ENCODE peak calls at places on chromosomes 3 and 15, in four cellular contexts. X, N, R and F are unnamed samples.

GRCh38 chr3:18389108-18389733 is 35.9 kb downstream of the SATB1 start:
- DNase-seq in R (no peak), N (no peak), X (no peak), F (no peak)

GRCh38 chr15:69300129-69300588 is 1.4 kb downstream of the PAQR5 start:
- DNase-seq in R (no peak), X (no peak), N (peak), F (no peak)

GRCh38 chr3:140013220-140013619 is 78.2 kb downstream of the CLSTN2 start:
- DNase-seq in R (no peak), X (peak), N (no peak), F (no peak)

GRCh38 chr15:41544650-41545015 is 576 bp upstream of the RPAP1 start:
- DNase-seq in R (peak), X (peak), N (peak), F (peak)

GRCh38 chr3:197547206-197547605 is 8.6 kb downstream of the BDH1 start:
- DNase-seq in N (peak), X (no peak), R (peak), F (no peak)

GRCh38 chr15:74616020-74616939 is 644 bp downstream of the CLK3 start:
- DNase-seq in N (peak), X (peak), R (peak), F (peak)

GRCh38 chr3:69628956-69629355 is 110.3 kb upstream of the MITF start:
- DNase-seq in X (no peak), R (no peak), N (no peak), F (no peak)

GRCh38 chr15:54803987-54804386 is 392.8 kb downstream of the RSL24D1 start:
- DNase-seq in R (no peak), X (no peak), N (no peak), F (no peak)

GRCh38 chr15:74928771-74929198 is 9.1 kb downstream of the COX5A start:
- DNase-seq in R (no peak), X (no peak), N (no peak), F (no peak)

GRCh38 chr3:64056616-64057165 is 33.4 kb upstream of the PSMD6 start:
- DNase-seq in X (no peak), R (no peak), N (no peak), F (no peak)

GRCh38 chr15:50116477-50116876 is 2.6 kb downstream of the ATP8B4 start:
- DNase-seq in R (peak), N (no peak), X (no peak), F (no peak)

GRCh38 chr3:46065294-46065705 is 38.0 kb upstream of the XCR1 start:
- DNase-seq in R (peak), N (peak), X (no peak), F (no peak)

GRCh38 chr15:60535743-60536142 is 56.8 kb upstream of the ICE2 start:
- DNase-seq in N (no peak), X (no peak), R (no peak), F (no peak)

GRCh38 chr3:43969944-43970343 is 271.7 kb upstream of the TOPAZ1 start:
- DNase-seq in X (no peak), N (no peak), R (no peak), F (no peak)

GRCh38 chr3:72274511-72275295 is 489.8 kb upstream of the PROK2 start:
- DNase-seq in R (peak), X (peak), N (peak), F (peak)

GRCh38 chr3:30704931-30705890 is 98.8 kb downstream of the TGFBR2 start:
- DNase-seq in X (no peak), N (no peak), R (no peak), F (no peak)

GRCh38 chr3:110027446-110027845 is 690.1 kb upstream of the DPPA4 start:
- DNase-seq in R (no peak), N (no peak), X (no peak), F (no peak)

GRCh38 chr3:55626284-55626675 is 139.2 kb upstream of the WNT5A start:
- DNase-seq in R (no peak), X (no peak), N (no peak), F (no peak)

GRCh38 chr3:16243706-16244490 is 20.8 kb downstream of the DPH3 start:
- DNase-seq in N (peak), X (no peak), R (no peak), F (no peak)

GRCh38 chr3:20040476-20041196 is 390 bp downstream of the KAT2B start:
- DNase-seq in N (peak), R (peak), X (peak), F (peak)
- TF ChIP-seq POLR2A in N (peak), R (no peak), X (no peak), F (peak)

GRCh38 chr3:158773845-158774542 is 27.9 kb upstream of the MFSD1 start:
- DNase-seq in N (no peak), X (no peak), R (no peak), F (no peak)
- TF ChIP-seq CTCF in N (no peak), X (no peak), R (no peak), F (no peak)

DNA sequence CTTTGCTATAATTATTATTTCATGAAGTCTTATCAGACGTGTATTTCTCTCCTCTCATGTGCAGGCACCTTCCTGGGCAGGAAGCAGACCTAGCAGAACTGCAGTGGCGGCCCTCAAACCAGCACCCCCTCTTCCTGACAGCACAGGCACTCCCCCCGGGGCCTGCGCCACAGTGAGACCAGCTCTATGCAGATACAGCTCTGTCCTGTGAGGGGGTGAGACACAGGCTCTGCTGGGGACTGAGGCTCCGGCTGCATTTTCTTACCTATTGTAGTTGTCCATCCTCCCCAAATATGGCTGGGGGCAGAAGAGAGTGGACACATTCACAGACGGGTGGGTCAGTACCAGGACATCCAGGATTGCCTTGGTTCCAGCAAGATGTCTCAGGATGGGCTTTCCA is 5.0 kb downstream of the CISH start:
- DNase-seq in N (no peak), X (no peak), R (no peak), F (no peak)
- H3K4me3 ChIP-seq in N (no peak), X (no peak), R (no peak), F (no peak)

GRCh38 chr3:126357299-126358037 is at the start of gene KLF15:
- DNase-seq in R (peak), N (peak), X (peak), F (peak)

GRCh38 chr3:126355251-126355650 is 2.0 kb downstream of the KLF15 start:
- DNase-seq in X (no peak), N (no peak), R (no peak), F (peak)

GRCh38 chr3:126356373-126357298 is 572 bp downstream of the KLF15 start:
- DNase-seq in X (no peak), N (peak), R (no peak), F (peak)

GRCh38 chr3:126354776-126355175 is 2.4 kb downstream of the KLF15 start:
- DNase-seq in N (peak), R (no peak), X (no peak), F (peak)

GRCh38 chr3:126355777-126356372 is 1.3 kb downstream of the KLF15 start:
- DNase-seq in N (peak), R (peak), X (peak), F (peak)
- TF ChIP-seq POLR2A in N (peak), R (no peak), X (no peak), F (peak)